ENCODE peak calls at places on chromosome 5, in seven cellular contexts. K is right lobe of liver, F is breast epithelium, G is adrenal gland, Z is A549, T is spleen, J is prostate gland. E is an unnamed sample.
A peak's percentile ranks its signal among the peaks of the same experiment; 100 is the strongest.

GRCh38 chr5:59766394-59766793 is 127.1 kb downstream of the PDE4D start:
- DNase-seq in K (peak; percentile 71), F (no peak), G (no peak), Z (peak; percentile 58), T (no peak), J (peak; percentile 68), E (peak; percentile 79)

GRCh38 chr5:73668422-73669116 is 42.6 kb downstream of the ARHGEF28 start:
- DNase-seq in K (no peak), F (no peak), G (no peak), Z (no peak), T (no peak), J (no peak), E (no peak)

GRCh38 chr5:124398471-124398870 is 348.0 kb downstream of the ZNF608 start:
- DNase-seq in K (no peak), F (no peak), G (no peak), Z (no peak), T (no peak), J (no peak), E (no peak)

GRCh38 chr5:86030753-86031152 is 587.0 kb upstream of the COX7C start:
- DNase-seq in K (no peak), F (no peak), G (no peak), Z (no peak), T (no peak), J (no peak), E (no peak)

GRCh38 chr5:40465416-40465815 is 214.3 kb upstream of the PTGER4 start:
- DNase-seq in K (no peak), F (no peak), G (no peak), Z (no peak), T (no peak), J (no peak), E (no peak)

GRCh38 chr5:69517763-69518212 is 25.2 kb downstream of the OCLN start:
- DNase-seq in K (no peak), F (no peak), G (no peak), Z (peak; percentile 73), T (no peak), J (peak; percentile 36), E (no peak)

GRCh38 chr5:177123789-177124485 is 9.6 kb upstream of the NSD1 start:
- DNase-seq in K (peak; percentile 18), F (no peak), G (no peak), Z (no peak), T (peak; percentile 75), J (no peak), E (no peak)

GRCh38 chr5:106481375-106481774 is 1189.4 kb downstream of the EFNA5 start:
- DNase-seq in K (no peak), F (no peak), G (no peak), Z (no peak), T (no peak), J (no peak), E (no peak)

GRCh38 chr5:168177831-168178450 is 113.5 kb upstream of the WWC1 start:
- DNase-seq in K (no peak), F (no peak), G (no peak), Z (no peak), T (no peak), J (no peak), E (no peak)

GRCh38 chr5:33441241-33441844 is 578 bp downstream of the TARS1 start:
- DNase-seq in K (no peak), F (no peak), G (no peak), Z (peak; percentile 86), T (no peak), J (peak; percentile 17), E (no peak)

GRCh38 chr5:160266044-160266718 is 36.9 kb downstream of the FABP6 start:
- DNase-seq in K (no peak), F (no peak), G (no peak), Z (no peak), T (peak; percentile 50), J (no peak), E (no peak)

GRCh38 chr5:143629871-143630658 is 181.9 kb upstream of the HMHB1 start:
- DNase-seq in K (no peak), F (no peak), G (no peak), Z (peak; percentile 58), T (no peak), J (no peak), E (no peak)

GRCh38 chr5:141766152-141766551 is 84.1 kb upstream of the ARAP3 start:
- DNase-seq in K (no peak), F (no peak), G (no peak), Z (no peak), T (no peak), J (no peak), E (no peak)

GRCh38 chr5:178333821-178334481 is 101.3 kb upstream of the PHYKPL start:
- DNase-seq in K (peak; percentile 35), F (no peak), G (no peak), Z (no peak), T (peak; percentile 66), J (no peak), E (no peak)

GRCh38 chr5:177003649-177004048 is 2.9 kb downstream of the UIMC1 start:
- DNase-seq in K (no peak), F (no peak), G (no peak), Z (no peak), T (no peak), J (no peak), E (no peak)

GRCh38 chr5:105767265-105767664 is 1903.5 kb downstream of the EFNA5 start:
- DNase-seq in K (no peak), F (no peak), G (no peak), Z (no peak), T (no peak), J (no peak), E (no peak)

GRCh38 chr5:151812757-151813309 is 41.1 kb downstream of the G3BP1 start:
- DNase-seq in K (no peak), F (no peak), G (no peak), Z (no peak), T (no peak), J (no peak), E (no peak)

GRCh38 chr5:133921899-133922468 is 46.4 kb downstream of the C5orf15 start:
- DNase-seq in K (no peak), F (no peak), G (no peak), Z (no peak), T (peak; percentile 59), J (no peak), E (no peak)

GRCh38 chr5:107365355-107366109 is 305.2 kb downstream of the EFNA5 start:
- DNase-seq in K (no peak), F (no peak), G (no peak), Z (peak; percentile 79), T (no peak), J (no peak), E (no peak)

GRCh38 chr5:33513786-33514185 is 73.0 kb downstream of the TARS1 start:
- DNase-seq in K (no peak), F (no peak), G (no peak), Z (no peak), T (no peak), J (no peak), E (no peak)

GRCh38 chr5:90940227-90940995 is 381.8 kb downstream of the ADGRV1 start:
- DNase-seq in K (no peak), F (no peak), G (peak; percentile 39), Z (peak; percentile 40), T (no peak), J (no peak), E (no peak)

GRCh38 chr5:148928141-148928540 is 101.7 kb downstream of the ADRB2 start:
- DNase-seq in K (no peak), F (no peak), G (no peak), Z (no peak), T (no peak), J (no peak), E (no peak)

GRCh38 chr5:10856646-10857332 is 95.8 kb upstream of the DAP start:
- DNase-seq in K (no peak), F (no peak), G (peak; percentile 31), Z (peak; percentile 14), T (peak; percentile 79), J (no peak), E (peak; percentile 42)

GRCh38 chr5:34791761-34792244 is 47.2 kb upstream of the TTC23L start:
- DNase-seq in K (no peak), F (no peak), G (peak; percentile 75), Z (no peak), T (no peak), J (no peak), E (no peak)

GRCh38 chr5:180802325-180803180 is at the start of gene MGAT1:
- DNase-seq in K (peak; percentile 91), F (peak; percentile 84), G (peak; percentile 90), Z (peak; percentile 74), T (peak; percentile 97), J (peak; percentile 86), E (peak; percentile 86)
- TF ChIP-seq POLR2A in K (peak; percentile 92), F (peak; percentile 65), G (peak; percentile 82), Z (peak; percentile 88), T (peak; percentile 9), J (peak; percentile 84), E (no peak)

GRCh38 chr5:157469073-157469472 is 9.1 kb downstream of the NIPAL4 start:
- DNase-seq in K (no peak), F (no peak), G (no peak), Z (no peak), T (no peak), J (no peak), E (no peak)

GRCh38 chr5:157473383-157474370 is 13.7 kb downstream of the NIPAL4 start:
- DNase-seq in K (no peak), F (no peak), G (no peak), Z (no peak), T (no peak), J (no peak), E (no peak)

GRCh38 chr5:157469687-157470086 is 9.7 kb downstream of the NIPAL4 start:
- DNase-seq in K (no peak), F (no peak), G (no peak), Z (no peak), T (no peak), J (no peak), E (no peak)

GRCh38 chr5:157470616-157471015 is 10.6 kb downstream of the NIPAL4 start:
- DNase-seq in K (no peak), F (no peak), G (no peak), Z (no peak), T (no peak), J (no peak), E (no peak)

GRCh38 chr5:157471709-157472108 is 11.7 kb downstream of the NIPAL4 start:
- DNase-seq in K (no peak), F (no peak), G (no peak), Z (peak; percentile 51), T (no peak), J (no peak), E (no peak)
- H3K4me1 ChIP-seq in K (no peaks in the 10 kb centered on the region), F (no peaks in the 10 kb centered on the region), G (no peaks in the 10 kb centered on the region), Z (peaks cover 19% of the 10 kb centered on the region), T (no peaks in the 10 kb centered on the region), J (no peaks in the 10 kb centered on the region), E (no peaks in the 10 kb centered on the region)

GRCh38 chr5:15807861-15808260 is 307.9 kb downstream of the FBXL7 start:
- DNase-seq in K (no peak), F (no peak), G (peak; percentile 53), Z (no peak), T (no peak), J (no peak), E (no peak)
- TF ChIP-seq CTCF in K (no peak), F (no peak), G (no peak), Z (no peak), T (no peak), J (no peak), E (no peak)

GRCh38 chr5:171492781-171493180 is 73.3 kb downstream of the FGF18 start:
- DNase-seq in K (no peak), F (no peak), G (no peak), Z (peak; percentile 39), T (no peak), J (no peak), E (no peak)
- TF ChIP-seq POLR2A in K (no peak), F (no peak), G (no peak), Z (no peak), T (no peak), J (no peak), E (no peak)

GRCh38 chr5:68255305-68256130 is 40.0 kb downstream of the PIK3R1 start:
- DNase-seq in K (no peak), F (no peak), G (no peak), Z (no peak), T (no peak), J (no peak), E (no peak)
- H3K4me1 ChIP-seq in K (no peaks in the 10 kb centered on the region), F (peaks cover 7% of the 10 kb centered on the region), G (peaks cover 70% of the 10 kb centered on the region), Z (peaks cover 4% of the 10 kb centered on the region), T (peaks cover 95% of the 10 kb centered on the region), J (peaks cover 3% of the 10 kb centered on the region), E (peaks cover 55% of the 10 kb centered on the region)